ENCODE peak calls at places on chromosomes 16 and 17, in seven cellular contexts. H is AG04450; M is ACHN; C is body of pancreas; B is stimulated activated CD4-positive, alpha-beta T cell treated with anti-CD3 and anti-CD28 coated beads, Interleukin-1b, Interleukin-23, amount 100 ng/mL, for 1 hour; T is A172; Q is ovary. V is an unnamed sample.

GRCh38 chr17:7136266-7136877 is 21.8 kb upstream of the ASGR2 start:
- DNase-seq in H (peak), M (peak), C (peak), B (peak), T (peak), Q (peak), V (peak)

GRCh38 chr16:68091604-68092261 is 6.6 kb downstream of the NFATC3 start:
- DNase-seq in H (no peak), M (peak), C (no peak), B (no peak), T (no peak), Q (no peak), V (no peak)

GRCh38 chr17:72602517-72603345 is 481.9 kb downstream of the SOX9 start:
- DNase-seq in H (no peak), M (peak), C (peak), B (no peak), T (peak), Q (no peak), V (no peak)

GRCh38 chr16:17313085-17313611 is 157.6 kb downstream of the XYLT1 start:
- DNase-seq in H (no peak), M (no peak), C (peak), B (no peak), T (no peak), Q (peak), V (peak)

GRCh38 chr17:50152736-50153135 is 2.3 kb upstream of the PPP1R9B start:
- DNase-seq in H (no peak), M (no peak), C (no peak), B (no peak), T (no peak), Q (no peak), V (no peak)

GRCh38 chr17:40431231-40431602 is 12.0 kb upstream of the IGFBP4 start:
- DNase-seq in H (no peak), M (no peak), C (peak), B (no peak), T (no peak), Q (peak), V (peak)

GRCh38 chr17:65173284-65173793 is 36.2 kb downstream of the RGS9 start:
- DNase-seq in H (no peak), M (peak), C (no peak), B (no peak), T (peak), Q (no peak), V (peak)

GRCh38 chr17:58595194-58595792 is 80.9 kb upstream of the MTMR4 start:
- DNase-seq in H (no peak), M (peak), C (no peak), B (no peak), T (no peak), Q (no peak), V (no peak)

GRCh38 chr17:79035686-79036085 is 11.7 kb downstream of the C1QTNF1 start:
- DNase-seq in H (no peak), M (no peak), C (no peak), B (no peak), T (no peak), Q (no peak), V (no peak)

GRCh38 chr16:31087971-31088370 is 772 bp downstream of the PRSS53 start:
- DNase-seq in H (no peak), M (no peak), C (no peak), B (no peak), T (no peak), Q (no peak), V (no peak)

GRCh38 chr16:57044931-57045693 is 47.3 kb upstream of the CPNE2 start:
- DNase-seq in H (peak), M (no peak), C (no peak), B (no peak), T (no peak), Q (no peak), V (no peak)

GRCh38 chr16:85253127-85253941 is 141.1 kb upstream of the CIBAR2 start:
- DNase-seq in H (no peak), M (peak), C (peak), B (peak), T (no peak), Q (peak), V (peak)

GRCh38 chr17:78106211-78106610 is 22.3 kb downstream of the TMC6 start:
- DNase-seq in H (no peak), M (no peak), C (no peak), B (no peak), T (no peak), Q (no peak), V (no peak)

GRCh38 chr17:79633154-79633553 is 22.3 kb upstream of the RBFOX3 start:
- DNase-seq in H (no peak), M (no peak), C (peak), B (no peak), T (no peak), Q (peak), V (no peak)

GRCh38 chr16:23874613-23875294 is 39.0 kb downstream of the PRKCB start:
- DNase-seq in H (no peak), M (no peak), C (no peak), B (no peak), T (no peak), Q (no peak), V (no peak)

GRCh38 chr16:59993101-59993500 is 1259.0 kb upstream of the GOT2 start:
- DNase-seq in H (no peak), M (no peak), C (no peak), B (no peak), T (peak), Q (no peak), V (no peak)

GRCh38 chr17:46722662-46723285 is 95.7 kb downstream of the WNT3 start:
- DNase-seq in H (no peak), M (peak), C (no peak), B (no peak), T (no peak), Q (no peak), V (no peak)

GRCh38 chr17:78397681-78398101 is 19.2 kb downstream of the PGS1 start:
- DNase-seq in H (no peak), M (no peak), C (no peak), B (no peak), T (peak), Q (no peak), V (peak)

GRCh38 chr16:70481929-70482536 is 27.6 kb downstream of the FCSK start:
- DNase-seq in H (no peak), M (no peak), C (no peak), B (no peak), T (peak), Q (no peak), V (no peak)

GRCh38 chr16:1688807-1689560 is 10.9 kb downstream of the JPT2 start:
- DNase-seq in H (no peak), M (peak), C (peak), B (no peak), T (peak), Q (no peak), V (no peak)

GRCh38 chr17:40857535-40857934 is 9.5 kb downstream of the KRT12 start:
- DNase-seq in H (no peak), M (no peak), C (no peak), B (no peak), T (no peak), Q (no peak), V (no peak)

GRCh38 chr17:38325221-38325851 is 18.4 kb downstream of the GPR179 start:
- DNase-seq in H (no peak), M (no peak), C (no peak), B (no peak), T (no peak), Q (no peak), V (no peak)

GRCh38 chr17:6147054-6147453 is 76.9 kb downstream of the WSCD1 start:
- DNase-seq in H (no peak), M (no peak), C (no peak), B (no peak), T (no peak), Q (no peak), V (no peak)

GRCh38 chr16:86628614-86629013 is 50.3 kb downstream of the FOXL1 start:
- DNase-seq in H (no peak), M (no peak), C (no peak), B (no peak), T (peak), Q (no peak), V (no peak)

GRCh38 chr17:4518901-4519300 is 20.2 kb downstream of the SPNS2 start:
- DNase-seq in H (no peak), M (no peak), C (no peak), B (no peak), T (no peak), Q (no peak), V (no peak)

GRCh38 chr16:82317411-82318168 is 147.6 kb upstream of the MPHOSPH6 start:
- DNase-seq in H (no peak), M (no peak), C (no peak), B (no peak), T (no peak), Q (no peak), V (peak)

GRCh38 chr17:5281814-5282638 is at the start of gene RABEP1:
- DNase-seq in H (peak), M (peak), C (peak), B (peak), T (peak), Q (peak), V (peak)

GRCh38 chr16:22232277-22233049 is 26.4 kb downstream of the EEF2K start:
- DNase-seq in H (no peak), M (peak), C (peak), B (no peak), T (peak), Q (no peak), V (no peak)

GRCh38 chr17:3335876-3336275 is 37.7 kb upstream of the OR3A1 start:
- DNase-seq in H (no peak), M (no peak), C (no peak), B (no peak), T (no peak), Q (no peak), V (no peak)

GRCh38 chr16:25063865-25064264 is 47.7 kb upstream of the LCMT1 start:
- DNase-seq in H (no peak), M (no peak), C (no peak), B (no peak), T (peak), Q (no peak), V (peak)

GRCh38 chr16:52069866-52070265 is 477.1 kb downstream of the TOX3 start:
- DNase-seq in H (no peak), M (peak), C (no peak), B (no peak), T (peak), Q (no peak), V (no peak)

GRCh38 chr17:17749025-17749772 is 67.9 kb downstream of the RAI1 start:
- DNase-seq in H (no peak), M (no peak), C (no peak), B (no peak), T (no peak), Q (no peak), V (no peak)

GRCh38 chr16:27293343-27293742 is 20.4 kb upstream of the IL4R start:
- DNase-seq in H (no peak), M (no peak), C (no peak), B (no peak), T (no peak), Q (no peak), V (no peak)